ENCODE peak calls at places on chromosomes 1 and 21, in eight cellular contexts. One of them, this sample, is unnamed.

GRCh38 chr1:32361674-32362473 is 411 bp downstream of the FAM229A start:
- DNase-seq in left lung: peak
- DNase-seq in fibroblast of villous mesenchyme: peak
- DNase-seq in fibroblast of mammary gland: peak
- DNase-seq in H9: peak
- DNase-seq in GM13977: peak
- DNase-seq in heart right ventricle: peak
- DNase-seq in endothelial cell: peak
- DNase-seq in this sample: peak

GRCh38 chr1:229117664-229118300 is 153.1 kb upstream of the RAB4A start:
- DNase-seq in heart right ventricle: peak
- DNase-seq in endothelial cell: no peak
- DNase-seq in GM13977: no peak
- DNase-seq in left lung: peak
- DNase-seq in H9: no peak
- DNase-seq in fibroblast of villous mesenchyme: peak
- DNase-seq in fibroblast of mammary gland: peak
- DNase-seq in this sample: no peak

GRCh38 chr1:4056422-4056821 is 156.3 kb upstream of the C1orf174 start:
- DNase-seq in GM13977: no peak
- DNase-seq in endothelial cell: no peak
- DNase-seq in heart right ventricle: no peak
- DNase-seq in H9: no peak
- DNase-seq in left lung: peak
- DNase-seq in fibroblast of mammary gland: no peak
- DNase-seq in fibroblast of villous mesenchyme: no peak
- DNase-seq in this sample: no peak

GRCh38 chr1:59107916-59108315 is 189.0 kb upstream of the FGGY start:
- DNase-seq in heart right ventricle: no peak
- DNase-seq in fibroblast of villous mesenchyme: no peak
- DNase-seq in GM13977: no peak
- DNase-seq in endothelial cell: no peak
- DNase-seq in H9: no peak
- DNase-seq in fibroblast of mammary gland: no peak
- DNase-seq in left lung: no peak
- DNase-seq in this sample: no peak

GRCh38 chr1:6245086-6245868 is 1.3 kb downstream of the HES3 start:
- DNase-seq in fibroblast of mammary gland: peak
- DNase-seq in fibroblast of villous mesenchyme: peak
- DNase-seq in GM13977: peak
- DNase-seq in heart right ventricle: peak
- DNase-seq in H9: peak
- DNase-seq in left lung: peak
- DNase-seq in endothelial cell: peak
- DNase-seq in this sample: peak

GRCh38 chr1:32241011-32241763 is 5.8 kb upstream of the FAM167B start:
- DNase-seq in heart right ventricle: peak
- DNase-seq in GM13977: peak
- DNase-seq in left lung: peak
- DNase-seq in fibroblast of mammary gland: peak
- DNase-seq in fibroblast of villous mesenchyme: peak
- DNase-seq in H9: peak
- DNase-seq in endothelial cell: peak
- DNase-seq in this sample: peak

GRCh38 chr21:45000637-45001133 is 60.9 kb downstream of the SLX9 start:
- DNase-seq in H9: no peak
- DNase-seq in heart right ventricle: no peak
- DNase-seq in endothelial cell: no peak
- DNase-seq in fibroblast of villous mesenchyme: no peak
- DNase-seq in GM13977: no peak
- DNase-seq in fibroblast of mammary gland: no peak
- DNase-seq in left lung: no peak
- DNase-seq in this sample: no peak

GRCh38 chr1:240496356-240496755 is 115.6 kb downstream of the GREM2 start:
- DNase-seq in GM13977: no peak
- DNase-seq in fibroblast of mammary gland: no peak
- DNase-seq in H9: no peak
- DNase-seq in heart right ventricle: no peak
- DNase-seq in left lung: no peak
- DNase-seq in fibroblast of villous mesenchyme: no peak
- DNase-seq in endothelial cell: no peak
- DNase-seq in this sample: no peak

GRCh38 chr1:36400825-36401601 is 3.3 kb upstream of the LSM10 start:
- DNase-seq in H9: peak
- DNase-seq in GM13977: no peak
- DNase-seq in endothelial cell: peak
- DNase-seq in fibroblast of villous mesenchyme: peak
- DNase-seq in left lung: peak
- DNase-seq in heart right ventricle: peak
- DNase-seq in fibroblast of mammary gland: peak
- DNase-seq in this sample: peak

GRCh38 chr1:210246447-210246846 is 13.9 kb downstream of the SERTAD4 start:
- DNase-seq in H9: no peak
- DNase-seq in left lung: no peak
- DNase-seq in fibroblast of mammary gland: no peak
- DNase-seq in heart right ventricle: no peak
- DNase-seq in fibroblast of villous mesenchyme: peak
- DNase-seq in GM13977: no peak
- DNase-seq in endothelial cell: no peak
- DNase-seq in this sample: no peak

GRCh38 chr1:93817819-93818569 is 61.0 kb downstream of the DNTTIP2 start:
- DNase-seq in endothelial cell: no peak
- DNase-seq in fibroblast of villous mesenchyme: no peak
- DNase-seq in heart right ventricle: no peak
- DNase-seq in fibroblast of mammary gland: no peak
- DNase-seq in H9: no peak
- DNase-seq in GM13977: no peak
- DNase-seq in left lung: peak
- DNase-seq in this sample: no peak

GRCh38 chr1:216221260-216221700 is 202.0 kb downstream of the USH2A start:
- DNase-seq in H9: peak
- DNase-seq in GM13977: peak
- DNase-seq in left lung: no peak
- DNase-seq in fibroblast of villous mesenchyme: peak
- DNase-seq in fibroblast of mammary gland: peak
- DNase-seq in endothelial cell: peak
- DNase-seq in heart right ventricle: peak
- DNase-seq in this sample: no peak

GRCh38 chr1:193085263-193085662 is 20.0 kb downstream of the GLRX2 start:
- DNase-seq in GM13977: no peak
- DNase-seq in H9: no peak
- DNase-seq in heart right ventricle: no peak
- DNase-seq in fibroblast of villous mesenchyme: peak
- DNase-seq in endothelial cell: no peak
- DNase-seq in left lung: no peak
- DNase-seq in fibroblast of mammary gland: no peak
- DNase-seq in this sample: no peak

GRCh38 chr1:225972344-225973152 is 26.6 kb downstream of the SDE2 start:
- DNase-seq in endothelial cell: no peak
- DNase-seq in H9: no peak
- DNase-seq in heart right ventricle: no peak
- DNase-seq in fibroblast of villous mesenchyme: no peak
- DNase-seq in left lung: no peak
- DNase-seq in fibroblast of mammary gland: no peak
- DNase-seq in GM13977: no peak
- DNase-seq in this sample: no peak

GRCh38 chr1:1001057-1001630 is 1.2 kb upstream of the HES4 start:
- DNase-seq in heart right ventricle: peak
- DNase-seq in fibroblast of mammary gland: no peak
- DNase-seq in GM13977: peak
- DNase-seq in fibroblast of villous mesenchyme: no peak
- DNase-seq in left lung: peak
- DNase-seq in endothelial cell: no peak
- DNase-seq in H9: peak
- DNase-seq in this sample: no peak

GRCh38 chr1:47781171-47781959 is 215.8 kb downstream of the TRABD2B start:
- DNase-seq in fibroblast of villous mesenchyme: no peak
- DNase-seq in left lung: peak
- DNase-seq in H9: no peak
- DNase-seq in GM13977: no peak
- DNase-seq in fibroblast of mammary gland: no peak
- DNase-seq in heart right ventricle: no peak
- DNase-seq in endothelial cell: no peak
- DNase-seq in this sample: no peak

GRCh38 chr1:240308061-240308460 is 216.4 kb downstream of the FMN2 start:
- DNase-seq in GM13977: no peak
- DNase-seq in H9: no peak
- DNase-seq in endothelial cell: no peak
- DNase-seq in fibroblast of mammary gland: no peak
- DNase-seq in fibroblast of villous mesenchyme: no peak
- DNase-seq in heart right ventricle: no peak
- DNase-seq in left lung: no peak
- DNase-seq in this sample: no peak

GRCh38 chr1:219660666-219661463 is 48.0 kb upstream of the ZC3H11B start:
- DNase-seq in fibroblast of mammary gland: peak
- DNase-seq in heart right ventricle: peak
- DNase-seq in fibroblast of villous mesenchyme: peak
- DNase-seq in left lung: peak
- DNase-seq in GM13977: peak
- DNase-seq in endothelial cell: peak
- DNase-seq in H9: peak
- DNase-seq in this sample: peak

GRCh38 chr21:31107871-31108270 is 69.6 kb upstream of the KRTAP19-8 start:
- DNase-seq in GM13977: no peak
- DNase-seq in left lung: no peak
- DNase-seq in H9: no peak
- DNase-seq in fibroblast of villous mesenchyme: no peak
- DNase-seq in fibroblast of mammary gland: no peak
- DNase-seq in endothelial cell: no peak
- DNase-seq in heart right ventricle: no peak
- DNase-seq in this sample: no peak

GRCh38 chr1:151254217-151255213 is at the start of gene PSMD4:
- DNase-seq in fibroblast of mammary gland: peak
- DNase-seq in heart right ventricle: peak
- DNase-seq in H9: peak
- DNase-seq in left lung: peak
- DNase-seq in endothelial cell: peak
- DNase-seq in fibroblast of villous mesenchyme: peak
- DNase-seq in GM13977: peak
- DNase-seq in this sample: peak
- TF ChIP-seq CTCF in fibroblast of mammary gland: no peak
- TF ChIP-seq CTCF in heart right ventricle: no peak
- TF ChIP-seq CTCF in H9: no peak
- TF ChIP-seq CTCF in left lung: no peak
- TF ChIP-seq CTCF in endothelial cell: no peak
- TF ChIP-seq CTCF in fibroblast of villous mesenchyme: no peak
- TF ChIP-seq CTCF in GM13977: no peak
- TF ChIP-seq CTCF in this sample: no peak

GRCh38 chr1:14850563-14850962 is 252.1 kb downstream of the KAZN start:
- DNase-seq in fibroblast of villous mesenchyme: no peak
- DNase-seq in endothelial cell: no peak
- DNase-seq in GM13977: peak
- DNase-seq in fibroblast of mammary gland: no peak
- DNase-seq in heart right ventricle: no peak
- DNase-seq in left lung: no peak
- DNase-seq in H9: no peak
- DNase-seq in this sample: no peak
- TF ChIP-seq CTCF in fibroblast of villous mesenchyme: no peak
- TF ChIP-seq CTCF in endothelial cell: no peak
- TF ChIP-seq CTCF in GM13977: no peak
- TF ChIP-seq CTCF in fibroblast of mammary gland: no peak
- TF ChIP-seq CTCF in heart right ventricle: no peak
- TF ChIP-seq CTCF in left lung: no peak
- TF ChIP-seq CTCF in H9: peak
- TF ChIP-seq CTCF in this sample: no peak

GRCh38 chr1:11594222-11594621 is 60.0 kb downstream of the FBXO2 start:
- DNase-seq in GM13977: no peak
- DNase-seq in heart right ventricle: no peak
- DNase-seq in fibroblast of villous mesenchyme: peak
- DNase-seq in endothelial cell: peak
- DNase-seq in H9: peak
- DNase-seq in fibroblast of mammary gland: peak
- DNase-seq in left lung: no peak
- DNase-seq in this sample: no peak

GRCh38 chr1:11594625-11595024 is 59.6 kb downstream of the FBXO2 start:
- DNase-seq in fibroblast of villous mesenchyme: no peak
- DNase-seq in endothelial cell: no peak
- DNase-seq in GM13977: no peak
- DNase-seq in left lung: no peak
- DNase-seq in heart right ventricle: no peak
- DNase-seq in H9: no peak
- DNase-seq in fibroblast of mammary gland: no peak
- DNase-seq in this sample: no peak

GRCh38 chr1:11598461-11598860 is 55.8 kb downstream of the FBXO2 start:
- DNase-seq in left lung: no peak
- DNase-seq in H9: no peak
- DNase-seq in fibroblast of villous mesenchyme: no peak
- DNase-seq in GM13977: no peak
- DNase-seq in endothelial cell: no peak
- DNase-seq in fibroblast of mammary gland: peak
- DNase-seq in heart right ventricle: no peak
- DNase-seq in this sample: no peak

GRCh38 chr1:11595287-11595686 is 58.9 kb downstream of the FBXO2 start:
- DNase-seq in H9: no peak
- DNase-seq in endothelial cell: peak
- DNase-seq in heart right ventricle: peak
- DNase-seq in left lung: no peak
- DNase-seq in GM13977: no peak
- DNase-seq in fibroblast of mammary gland: no peak
- DNase-seq in fibroblast of villous mesenchyme: no peak
- DNase-seq in this sample: no peak

DNA sequence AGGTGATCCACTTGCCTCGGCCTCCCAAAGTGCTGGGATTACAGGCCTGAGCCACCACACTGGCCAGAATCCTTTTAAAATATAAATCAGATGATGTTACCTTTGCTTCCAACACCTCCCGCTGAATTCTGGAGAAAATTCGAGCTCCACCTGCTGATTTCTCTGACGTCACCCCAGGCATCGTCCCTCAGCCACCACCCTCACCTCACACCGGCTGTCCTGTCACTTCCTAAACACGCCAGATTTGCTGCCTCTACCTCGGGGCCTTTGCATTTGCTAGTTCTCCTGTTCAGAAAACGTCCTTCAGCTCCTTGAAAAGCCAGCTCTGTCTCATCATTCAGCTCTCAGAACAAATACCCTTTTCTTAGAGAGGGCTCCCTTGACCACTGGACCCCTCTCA is 57.9 kb downstream of the FBXO2 start:
- DNase-seq in GM13977: no peak
- DNase-seq in fibroblast of villous mesenchyme: no peak
- DNase-seq in heart right ventricle: no peak
- DNase-seq in left lung: no peak
- DNase-seq in fibroblast of mammary gland: no peak
- DNase-seq in H9: no peak
- DNase-seq in endothelial cell: no peak
- DNase-seq in this sample: no peak
- TF ChIP-seq CTCF in GM13977: no peak
- TF ChIP-seq CTCF in fibroblast of villous mesenchyme: no peak
- TF ChIP-seq CTCF in heart right ventricle: no peak
- TF ChIP-seq CTCF in left lung: no peak
- TF ChIP-seq CTCF in fibroblast of mammary gland: no peak
- TF ChIP-seq CTCF in H9: no peak
- TF ChIP-seq CTCF in endothelial cell: no peak
- TF ChIP-seq CTCF in this sample: no peak

DNA sequence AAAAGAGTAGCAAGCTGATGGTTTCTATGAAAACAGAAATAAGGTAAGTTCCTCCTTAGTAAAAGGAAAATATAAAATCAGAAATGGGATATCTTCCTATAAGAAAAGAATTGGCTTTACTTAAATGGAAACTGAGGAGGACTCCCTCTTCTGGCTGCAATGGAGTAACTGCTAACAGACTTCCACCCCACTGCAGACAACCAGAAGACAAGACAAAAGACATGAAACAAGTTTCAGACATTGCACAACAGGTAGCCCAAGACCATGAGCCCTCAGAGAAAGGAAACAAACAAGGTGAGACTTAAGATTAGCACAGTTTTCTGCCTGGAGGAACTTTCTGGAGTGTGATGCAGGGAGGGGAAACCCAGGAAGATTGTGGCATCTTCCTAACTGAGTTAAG is 17.0 kb upstream of the OLFML2B start:
- DNase-seq in fibroblast of mammary gland: peak
- DNase-seq in fibroblast of villous mesenchyme: peak
- DNase-seq in GM13977: no peak
- DNase-seq in heart right ventricle: no peak
- DNase-seq in left lung: no peak
- DNase-seq in endothelial cell: no peak
- DNase-seq in H9: no peak
- DNase-seq in this sample: no peak
- TF ChIP-seq CTCF in fibroblast of mammary gland: peak
- TF ChIP-seq CTCF in fibroblast of villous mesenchyme: peak
- TF ChIP-seq CTCF in GM13977: peak
- TF ChIP-seq CTCF in heart right ventricle: peak
- TF ChIP-seq CTCF in left lung: peak
- TF ChIP-seq CTCF in endothelial cell: no peak
- TF ChIP-seq CTCF in H9: peak
- TF ChIP-seq CTCF in this sample: peak